ENCODE peak calls at places on chromosomes 3 and 15, in ten cellular contexts. R, X, N, G, I, V, L, T, K and Z are unnamed samples.

GRCh38 chr3:177084616-177085015 is 112.7 kb downstream of the TBL1XR1 start:
- DNase-seq in R (no peak), X (no peak), N (no peak), G (no peak), I (no peak), V (no peak), L (no peak), T (no peak), K (no peak), Z (no peak)

GRCh38 chr15:50523736-50524318 is 22.6 kb downstream of the USP50 start:
- DNase-seq in R (no peak), X (no peak), N (no peak), G (no peak), I (no peak), V (no peak), L (no peak), T (no peak), K (no peak), Z (no peak)

GRCh38 chr3:47010050-47010712 is 30.7 kb downstream of the NBEAL2 start:
- DNase-seq in R (peak; percentile 44), X (no peak), N (peak; percentile 67), G (peak; percentile 75), I (peak; percentile 35), V (peak; percentile 23), L (no peak), T (no peak), K (no peak), Z (no peak)

GRCh38 chr3:93843981-93844380 is 129.7 kb downstream of the PROS1 start:
- DNase-seq in R (no peak), X (no peak), N (no peak), G (no peak), I (no peak), V (no peak), L (no peak), T (no peak), K (peak; percentile 16), Z (no peak)

GRCh38 chr15:73357999-73358665 is 10.6 kb downstream of the HCN4 start:
- DNase-seq in R (no peak), X (no peak), N (no peak), G (no peak), I (no peak), V (no peak), L (no peak), T (no peak), K (no peak), Z (no peak)

GRCh38 chr3:188962253-188963247 is 209.2 kb upstream of the TPRG1 start:
- DNase-seq in R (no peak), X (no peak), N (no peak), G (no peak), I (no peak), V (no peak), L (no peak), T (no peak), K (no peak), Z (no peak)

GRCh38 chr15:100373942-100374341 is 32.2 kb upstream of the ADAMTS17 start:
- DNase-seq in R (no peak), X (no peak), N (no peak), G (peak; percentile 50), I (no peak), V (no peak), L (no peak), T (no peak), K (no peak), Z (no peak)

GRCh38 chr3:112984485-112984884 is 6.3 kb upstream of the GTPBP8 start:
- DNase-seq in R (peak; percentile 17), X (no peak), N (no peak), G (no peak), I (no peak), V (peak; percentile 36), L (no peak), T (no peak), K (no peak), Z (no peak)

GRCh38 chr3:8561365-8561764 is 59.7 kb downstream of the LMCD1 start:
- DNase-seq in R (no peak), X (no peak), N (peak; percentile 70), G (no peak), I (peak; percentile 43), V (no peak), L (peak; percentile 46), T (no peak), K (no peak), Z (no peak)

GRCh38 chr15:75736256-75736655 is 23.6 kb upstream of the CSPG4 start:
- DNase-seq in R (no peak), X (no peak), N (no peak), G (no peak), I (no peak), V (no peak), L (no peak), T (no peak), K (no peak), Z (no peak)

GRCh38 chr3:113663761-113664160 is 32.7 kb downstream of the USF3 start:
- DNase-seq in R (no peak), X (no peak), N (no peak), G (no peak), I (no peak), V (no peak), L (no peak), T (no peak), K (no peak), Z (no peak)

GRCh38 chr15:72272997-72273352 is 621 bp upstream of the PARP6 start:
- DNase-seq in R (no peak), X (no peak), N (no peak), G (no peak), I (no peak), V (no peak), L (no peak), T (no peak), K (no peak), Z (no peak)

GRCh38 chr15:72269739-72270138 is 2.6 kb downstream of the PARP6 start:
- DNase-seq in R (no peak), X (no peak), N (no peak), G (no peak), I (no peak), V (no peak), L (no peak), T (no peak), K (no peak), Z (no peak)

GRCh38 chr15:72271221-72271620 is 1.1 kb downstream of the PARP6 start:
- DNase-seq in R (no peak), X (no peak), N (no peak), G (no peak), I (no peak), V (no peak), L (no peak), T (no peak), K (no peak), Z (no peak)

GRCh38 chr15:72271895-72272212 is 500 bp downstream of the PARP6 start:
- DNase-seq in R (no peak), X (no peak), N (no peak), G (no peak), I (no peak), V (no peak), L (no peak), T (no peak), K (no peak), Z (no peak)

GRCh38 chr15:72272213-72272996 is at the start of gene PARP6:
- DNase-seq in R (peak; percentile 99), X (peak; percentile 91), N (peak; percentile 99), G (peak; percentile 94), I (peak; percentile 99), V (peak; percentile 97), L (peak; percentile 99), T (peak; percentile 99), K (peak; percentile 97), Z (peak; percentile 99)
- TF ChIP-seq POLR2A in R (peak; percentile 75), X (no peak), N (peak; percentile 76), G (peak; percentile 82), I (no peak), V (no peak), L (peak; percentile 67), T (peak; percentile 51), K (peak; percentile 57), Z (no peak)

DNA sequence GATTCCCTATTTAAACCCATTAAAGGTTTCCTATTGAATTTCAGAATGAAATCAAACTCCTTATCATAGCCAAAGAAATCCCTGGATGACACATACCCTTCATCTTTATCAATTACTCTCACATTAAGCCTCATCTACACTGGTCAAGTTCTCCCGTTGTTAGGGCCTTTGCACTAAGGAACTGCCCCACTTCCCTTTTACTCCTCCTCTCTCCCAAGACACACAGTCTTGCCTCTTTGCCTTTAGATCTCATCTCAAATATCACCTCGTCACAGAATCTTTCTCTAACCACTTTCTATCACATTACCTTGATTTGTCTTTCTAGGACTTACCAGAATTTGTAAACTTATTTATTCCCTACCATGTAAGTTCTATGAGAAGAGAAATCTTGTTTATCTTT is 117.6 kb downstream of the TMCC1 start:
- DNase-seq in R (no peak), X (no peak), N (no peak), G (no peak), I (no peak), V (no peak), L (no peak), T (no peak), K (no peak), Z (no peak)
- H3K27ac ChIP-seq in R (no peak overlapping the region), X (no peak overlapping the region), N (no peak overlapping the region), G (no peak overlapping the region), I (no peak overlapping the region), V (no peak overlapping the region), L (no peak overlapping the region), T (no peak overlapping the region), K (no peak overlapping the region), Z (no peak overlapping the region)

DNA sequence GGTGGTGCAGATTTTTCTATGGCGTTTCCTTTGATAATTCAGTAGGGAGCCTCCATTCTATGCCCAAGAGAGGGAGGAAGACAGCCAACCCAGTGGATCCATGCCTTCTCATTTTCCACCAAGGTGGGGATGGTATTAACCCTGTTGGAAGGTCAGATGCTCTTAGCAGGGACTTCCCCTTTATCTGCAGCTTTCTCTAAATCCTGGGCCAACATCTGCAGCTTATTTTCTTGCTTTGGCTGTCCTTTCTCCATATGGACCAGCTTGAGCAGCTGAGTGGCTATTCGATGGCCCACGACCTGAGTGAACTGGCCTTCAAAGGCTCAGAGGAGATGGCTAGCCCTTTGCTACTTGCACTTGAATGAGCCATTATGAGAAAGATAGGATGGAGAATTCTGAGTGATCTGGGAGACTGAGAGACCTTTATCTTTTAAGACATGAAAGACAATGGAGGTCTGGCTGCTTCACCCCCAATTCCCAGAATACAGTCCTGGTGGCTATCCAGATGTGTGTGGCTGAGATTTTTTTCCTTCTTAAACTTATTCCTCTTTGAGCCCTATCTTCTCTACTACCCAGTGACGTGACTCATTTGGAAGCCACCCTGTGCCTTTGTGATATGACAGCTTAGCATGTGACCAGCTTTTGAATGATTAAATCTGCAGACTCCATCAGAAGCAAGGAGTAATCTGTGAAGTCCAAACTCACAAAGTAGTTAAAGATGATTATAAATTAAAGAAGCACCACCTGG is 39.6 kb upstream of the TRAK1 start:
- DNase-seq in R (no peak), X (no peak), N (peak; percentile 72), G (no peak), I (no peak), V (no peak), L (no peak), T (no peak), K (no peak), Z (no peak)
- H3K4me3 ChIP-seq in R (no peak overlapping the region), X (no peak overlapping the region), N (no peak overlapping the region), G (no peak overlapping the region), I (no peak overlapping the region), V (no peak overlapping the region), L (no peak overlapping the region), T (no peak overlapping the region), K (no peak overlapping the region), Z (no peak overlapping the region)

DNA sequence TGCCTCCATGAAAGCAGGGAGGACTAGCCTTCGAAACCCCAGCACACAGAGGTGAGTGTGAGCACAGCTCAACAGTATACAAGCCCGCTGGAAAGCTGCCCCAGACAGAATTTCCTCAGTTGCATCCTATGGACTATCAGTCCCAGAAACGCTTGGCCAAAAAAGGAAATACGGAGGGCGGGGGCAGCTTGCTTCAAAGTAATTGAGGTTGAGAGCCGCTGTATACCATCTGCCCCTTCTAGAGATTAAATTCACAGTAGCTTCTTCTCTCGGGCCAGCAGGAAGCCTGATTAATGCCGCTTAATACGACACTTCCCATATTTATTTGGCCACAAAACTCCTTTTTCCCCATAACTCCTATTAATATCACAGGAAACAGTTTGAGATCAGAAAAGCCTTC is 88.7 kb downstream of the LIPC start:
- DNase-seq in R (no peak), X (no peak), N (peak; percentile 36), G (no peak), I (no peak), V (no peak), L (no peak), T (no peak), K (no peak), Z (no peak)
- TF ChIP-seq POLR2A in R (no peak), X (no peak), N (no peak), G (no peak), I (no peak), V (no peak), L (no peak), T (no peak), K (no peak), Z (no peak)